ENCODE peak calls at places on chromosomes 4 and X, in six cellular contexts. One of them, this sample, is unnamed.

GRCh38 chrX:462853-463252 is 76.1 kb upstream of the PPP2R3B start:
- DNase-seq in WERI-Rb-1: no peak
- DNase-seq in heart right ventricle: no peak
- DNase-seq in iPS DF 6.9: no peak
- DNase-seq in adrenal gland: no peak
- DNase-seq in tibial nerve: no peak
- DNase-seq in this sample: no peak

GRCh38 chr4:41258783-41259182 is 2.1 kb downstream of the UCHL1 start:
- DNase-seq in tibial nerve: no peak
- DNase-seq in heart right ventricle: no peak
- DNase-seq in WERI-Rb-1: peak; percentile 40
- DNase-seq in adrenal gland: peak; percentile 72
- DNase-seq in iPS DF 6.9: no peak
- DNase-seq in this sample: no peak

GRCh38 chr4:109648997-109649575 is 54.2 kb downstream of the CASP6 start:
- DNase-seq in WERI-Rb-1: no peak
- DNase-seq in tibial nerve: no peak
- DNase-seq in adrenal gland: no peak
- DNase-seq in heart right ventricle: no peak
- DNase-seq in iPS DF 6.9: no peak
- DNase-seq in this sample: no peak

GRCh38 chr4:96407651-96408342 is 567.9 kb downstream of the PDHA2 start:
- DNase-seq in tibial nerve: no peak
- DNase-seq in WERI-Rb-1: no peak
- DNase-seq in iPS DF 6.9: no peak
- DNase-seq in heart right ventricle: no peak
- DNase-seq in adrenal gland: no peak
- DNase-seq in this sample: no peak

GRCh38 chr4:105895609-105896460 is 564 bp downstream of the NPNT start:
- DNase-seq in heart right ventricle: peak; percentile 14
- DNase-seq in WERI-Rb-1: peak; percentile 67
- DNase-seq in iPS DF 6.9: no peak
- DNase-seq in tibial nerve: no peak
- DNase-seq in adrenal gland: no peak
- DNase-seq in this sample: no peak

GRCh38 chrX:44432641-44433040 is 89.2 kb upstream of the EFHC2 start:
- DNase-seq in tibial nerve: no peak
- DNase-seq in iPS DF 6.9: peak; percentile 31
- DNase-seq in WERI-Rb-1: no peak
- DNase-seq in heart right ventricle: no peak
- DNase-seq in adrenal gland: no peak
- DNase-seq in this sample: no peak

GRCh38 chrX:136880003-136880451 is 498 bp downstream of the RBMX start:
- DNase-seq in iPS DF 6.9: no peak
- DNase-seq in tibial nerve: no peak
- DNase-seq in adrenal gland: no peak
- DNase-seq in heart right ventricle: peak; percentile 18
- DNase-seq in WERI-Rb-1: no peak
- DNase-seq in this sample: peak; percentile 61

GRCh38 chrX:13797512-13797911 is 19.4 kb downstream of the GPM6B start:
- DNase-seq in heart right ventricle: no peak
- DNase-seq in iPS DF 6.9: no peak
- DNase-seq in tibial nerve: no peak
- DNase-seq in WERI-Rb-1: no peak
- DNase-seq in adrenal gland: no peak
- DNase-seq in this sample: no peak

GRCh38 chrX:72306851-72307645 is 1.3 kb upstream of the CITED1 start:
- DNase-seq in tibial nerve: peak; percentile 38
- DNase-seq in WERI-Rb-1: peak; percentile 86
- DNase-seq in heart right ventricle: peak; percentile 43
- DNase-seq in adrenal gland: peak; percentile 75
- DNase-seq in iPS DF 6.9: no peak
- DNase-seq in this sample: peak; percentile 75

GRCh38 chrX:56798866-56799864 is 70.1 kb downstream of the NBDY start:
- DNase-seq in WERI-Rb-1: peak; percentile 78
- DNase-seq in iPS DF 6.9: no peak
- DNase-seq in heart right ventricle: no peak
- DNase-seq in tibial nerve: no peak
- DNase-seq in adrenal gland: peak; percentile 39
- DNase-seq in this sample: no peak

GRCh38 chrX:119359618-119360382 is 39.3 kb upstream of the SLC25A43 start:
- DNase-seq in WERI-Rb-1: no peak
- DNase-seq in tibial nerve: no peak
- DNase-seq in iPS DF 6.9: no peak
- DNase-seq in adrenal gland: no peak
- DNase-seq in heart right ventricle: no peak
- DNase-seq in this sample: no peak

GRCh38 chrX:108590496-108590895 is 145.9 kb downstream of the IRS4 start:
- DNase-seq in adrenal gland: no peak
- DNase-seq in tibial nerve: no peak
- DNase-seq in WERI-Rb-1: no peak
- DNase-seq in heart right ventricle: no peak
- DNase-seq in iPS DF 6.9: no peak
- DNase-seq in this sample: no peak
- H3K36me3 ChIP-seq in adrenal gland: no peaks in the 10 kb centered on the region
- H3K36me3 ChIP-seq in tibial nerve: no peaks in the 10 kb centered on the region
- H3K36me3 ChIP-seq in WERI-Rb-1: no peaks in the 10 kb centered on the region
- H3K36me3 ChIP-seq in heart right ventricle: no peaks in the 10 kb centered on the region
- H3K36me3 ChIP-seq in iPS DF 6.9: no peaks in the 10 kb centered on the region
- H3K36me3 ChIP-seq in this sample: no peaks in the 10 kb centered on the region

DNA sequence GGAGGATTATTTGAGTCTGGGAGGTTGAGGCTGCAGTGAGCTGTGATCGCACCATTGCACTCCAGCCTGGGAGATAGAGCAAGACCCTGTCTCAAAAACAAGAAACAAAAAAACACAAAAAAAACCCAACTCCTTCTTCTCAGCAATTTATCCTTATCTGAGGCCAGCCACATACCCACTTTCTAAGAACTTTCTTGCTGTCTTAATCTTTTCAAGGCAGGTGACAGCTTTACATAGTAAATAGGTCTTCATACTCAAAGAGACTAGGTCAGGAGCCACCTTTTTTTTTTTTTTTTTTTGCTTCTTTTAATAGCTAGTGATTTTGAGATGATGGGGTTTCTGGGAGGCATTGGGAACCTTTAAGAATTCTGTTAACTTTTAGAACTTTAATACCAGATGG is 26.1 kb upstream of the ZCCHC13 start:
- DNase-seq in WERI-Rb-1: no peak
- DNase-seq in heart right ventricle: no peak
- DNase-seq in iPS DF 6.9: no peak
- DNase-seq in tibial nerve: no peak
- DNase-seq in adrenal gland: no peak
- DNase-seq in this sample: no peak
- H3K36me3 ChIP-seq in WERI-Rb-1: no peaks in the 10 kb centered on the region
- H3K36me3 ChIP-seq in heart right ventricle: peaks cover 94% of the 10 kb centered on the region
- H3K36me3 ChIP-seq in iPS DF 6.9: peaks cover 2% of the 10 kb centered on the region
- H3K36me3 ChIP-seq in tibial nerve: no peaks in the 10 kb centered on the region
- H3K36me3 ChIP-seq in adrenal gland: peaks cover 68% of the 10 kb centered on the region
- H3K36me3 ChIP-seq in this sample: peaks cover 53% of the 10 kb centered on the region

GRCh38 chr4:3210467-3210866 is 38.5 kb upstream of the MSANTD1 start:
- DNase-seq in WERI-Rb-1: no peak
- DNase-seq in adrenal gland: no peak
- DNase-seq in tibial nerve: no peak
- DNase-seq in heart right ventricle: no peak
- DNase-seq in iPS DF 6.9: no peak
- DNase-seq in this sample: peak; percentile 34
- H3K36me3 ChIP-seq in WERI-Rb-1: peaks cover 86% of the 10 kb centered on the region
- H3K36me3 ChIP-seq in adrenal gland: peaks cover 80% of the 10 kb centered on the region
- H3K36me3 ChIP-seq in tibial nerve: no peaks in the 10 kb centered on the region
- H3K36me3 ChIP-seq in heart right ventricle: peaks cover 98% of the 10 kb centered on the region
- H3K36me3 ChIP-seq in iPS DF 6.9: peaks cover 35% of the 10 kb centered on the region
- H3K36me3 ChIP-seq in this sample: peaks cover 82% of the 10 kb centered on the region

GRCh38 chr4:100367451-100367850 is 150.4 kb downstream of the EMCN start:
- DNase-seq in heart right ventricle: no peak
- DNase-seq in adrenal gland: no peak
- DNase-seq in iPS DF 6.9: no peak
- DNase-seq in tibial nerve: no peak
- DNase-seq in WERI-Rb-1: no peak
- DNase-seq in this sample: no peak
- H3K36me3 ChIP-seq in heart right ventricle: no peaks in the 10 kb centered on the region
- H3K36me3 ChIP-seq in adrenal gland: no peaks in the 10 kb centered on the region
- H3K36me3 ChIP-seq in iPS DF 6.9: no peaks in the 10 kb centered on the region
- H3K36me3 ChIP-seq in tibial nerve: no peaks in the 10 kb centered on the region
- H3K36me3 ChIP-seq in WERI-Rb-1: no peaks in the 10 kb centered on the region
- H3K36me3 ChIP-seq in this sample: no peaks in the 10 kb centered on the region

DNA sequence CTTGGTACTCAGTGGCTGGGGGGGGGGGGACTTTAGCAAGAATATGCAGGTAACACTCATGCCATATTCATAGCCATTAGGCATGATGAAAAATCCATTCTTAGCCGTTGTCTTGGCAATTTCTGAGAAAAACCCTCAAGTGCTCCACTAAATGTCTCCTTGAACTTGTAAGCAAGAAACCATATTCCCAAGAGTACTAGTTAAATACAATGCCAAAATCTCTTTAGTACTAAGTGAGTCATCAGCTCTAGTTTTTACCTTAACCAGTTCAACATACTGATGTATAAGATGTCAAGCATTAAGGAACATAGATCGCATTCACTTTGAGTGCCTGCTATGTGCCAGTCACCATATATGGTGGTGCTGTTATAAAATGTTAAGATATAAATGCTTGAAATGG is 27.5 kb downstream of the UBE2D3 start:
- DNase-seq in WERI-Rb-1: no peak
- DNase-seq in heart right ventricle: no peak
- DNase-seq in tibial nerve: no peak
- DNase-seq in adrenal gland: no peak
- DNase-seq in iPS DF 6.9: no peak
- DNase-seq in this sample: no peak
- H3K36me3 ChIP-seq in WERI-Rb-1: peaks cover 86% of the 10 kb centered on the region
- H3K36me3 ChIP-seq in heart right ventricle: peaks cover 100% of the 10 kb centered on the region
- H3K36me3 ChIP-seq in tibial nerve: no peaks in the 10 kb centered on the region
- H3K36me3 ChIP-seq in adrenal gland: peaks cover 99% of the 10 kb centered on the region
- H3K36me3 ChIP-seq in iPS DF 6.9: peaks cover 6% of the 10 kb centered on the region
- H3K36me3 ChIP-seq in this sample: no peaks in the 10 kb centered on the region

GRCh38 chr4:1210241-1210841 is 38.0 kb upstream of the SPON2 start:
- DNase-seq in adrenal gland: no peak
- DNase-seq in tibial nerve: no peak
- DNase-seq in WERI-Rb-1: no peak
- DNase-seq in heart right ventricle: peak; percentile 18
- DNase-seq in iPS DF 6.9: no peak
- DNase-seq in this sample: peak; percentile 35
- H3K36me3 ChIP-seq in adrenal gland: peaks cover 40% of the 10 kb centered on the region
- H3K36me3 ChIP-seq in tibial nerve: no peaks in the 10 kb centered on the region
- H3K36me3 ChIP-seq in WERI-Rb-1: peaks cover 53% of the 10 kb centered on the region
- H3K36me3 ChIP-seq in heart right ventricle: peaks cover 52% of the 10 kb centered on the region
- H3K36me3 ChIP-seq in iPS DF 6.9: peaks cover 37% of the 10 kb centered on the region
- H3K36me3 ChIP-seq in this sample: no peaks in the 10 kb centered on the region